ENCODE peak calls at places on chromosome 5, in seven cellular contexts. F is epithelial cell of esophagus, D is endothelial cell of umbilical vein, R is suprapubic skin, I is heart right ventricle, C is mesothelial cell of epicardium, H is MCF 10A. Y is an unnamed sample.
A peak's percentile ranks its signal among the peaks of the same experiment; 100 is the strongest.

GRCh38 chr5:169009171-169009570 is 291.8 kb downstream of the SLIT3 start:
- DNase-seq in F (peak; percentile 16), D (no peak), I (no peak), R (no peak), C (no peak), H (no peak), Y (no peak)

GRCh38 chr5:40436535-40437237 is 243.0 kb upstream of the PTGER4 start:
- DNase-seq in C (no peak), F (no peak), H (no peak), R (no peak), I (no peak), D (no peak), Y (no peak)

GRCh38 chr5:2863675-2864433 is 112.4 kb upstream of the IRX2 start:
- DNase-seq in C (no peak), R (no peak), D (no peak), F (no peak), H (no peak), I (no peak), Y (no peak)

GRCh38 chr5:140855772-140856674 is at the start of gene PCDHA10:
- DNase-seq in D (peak; percentile 35), I (no peak), H (peak; percentile 26), F (no peak), R (no peak), C (no peak), Y (no peak)

GRCh38 chr5:156119692-156120091 is 207.3 kb upstream of the SGCD start:
- DNase-seq in H (no peak), D (no peak), R (no peak), F (no peak), I (no peak), C (no peak), Y (no peak)

GRCh38 chr5:144691936-144692335 is 521.3 kb downstream of the KCTD16 start:
- DNase-seq in I (no peak), C (no peak), F (no peak), R (no peak), H (no peak), D (no peak), Y (no peak)

GRCh38 chr5:10594591-10595210 is 30.8 kb downstream of the ANKRD33B start:
- DNase-seq in C (no peak), F (peak; percentile 19), H (no peak), I (no peak), R (no peak), D (no peak), Y (no peak)

GRCh38 chr5:176837707-176838115 is 27.4 kb downstream of the UNC5A start:
- DNase-seq in H (peak; percentile 94), D (peak; percentile 73), F (peak; percentile 89), R (peak; percentile 80), C (peak; percentile 94), I (peak; percentile 90), Y (peak; percentile 14)

GRCh38 chr5:104569621-104570020 is 1007.0 kb upstream of the NUDT12 start:
- DNase-seq in C (no peak), D (no peak), R (no peak), H (no peak), I (no peak), F (peak; percentile 1), Y (no peak)

GRCh38 chr5:32542216-32543059 is 42.9 kb upstream of the SUB1 start:
- DNase-seq in F (peak; percentile 64), I (no peak), C (no peak), D (no peak), H (peak; percentile 60), R (no peak), Y (no peak)

GRCh38 chr5:40481226-40481625 is 198.5 kb upstream of the PTGER4 start:
- DNase-seq in F (peak; percentile 80), D (no peak), C (no peak), I (no peak), R (no peak), H (peak; percentile 34), Y (no peak)

GRCh38 chr5:73204302-73204701 is 31.3 kb downstream of the TMEM174 start:
- DNase-seq in D (no peak), R (no peak), C (no peak), H (no peak), F (no peak), I (no peak), Y (no peak)

GRCh38 chr5:10857333-10857723 is 96.3 kb upstream of the DAP start:
- DNase-seq in C (no peak), H (no peak), D (no peak), F (no peak), R (no peak), I (no peak), Y (no peak)

GRCh38 chr5:31393126-31393525 is 138.8 kb downstream of the DROSHA start:
- DNase-seq in H (no peak), R (no peak), I (no peak), C (no peak), F (peak; percentile 17), D (no peak), Y (no peak)

GRCh38 chr5:142717582-142718215 is 31.8 kb upstream of the FGF1 start:
- DNase-seq in H (peak; percentile 72), F (peak; percentile 70), R (no peak), D (peak; percentile 76), I (no peak), C (no peak), Y (no peak)

GRCh38 chr5:107467137-107467932 is 203.4 kb downstream of the EFNA5 start:
- DNase-seq in H (no peak), C (no peak), D (peak; percentile 95), I (no peak), R (no peak), F (peak; percentile 54), Y (no peak)

GRCh38 chr5:68460147-68460760 is 244.7 kb downstream of the PIK3R1 start:
- DNase-seq in D (peak; percentile 76), C (no peak), I (no peak), R (no peak), F (peak; percentile 73), H (peak; percentile 67), Y (no peak)

GRCh38 chr5:175082866-175083590 is 358.6 kb downstream of the MSX2 start:
- DNase-seq in H (no peak), C (no peak), F (no peak), D (no peak), R (no peak), I (no peak), Y (no peak)
- TF ChIP-seq CTCF in H (no peak), C (no peak), F (no peak), D (no peak), R (no peak), I (no peak), Y (no peak)

GRCh38 chr5:163473613-163474243 is 13.3 kb downstream of the HMMR start:
- DNase-seq in R (no peak), I (no peak), C (no peak), F (peak; percentile 28), H (peak; percentile 46), D (peak; percentile 18), Y (no peak)
- TF ChIP-seq CTCF in R (no peak), I (no peak), C (peak; percentile 28), F (no peak), H (peak; percentile 42), D (no peak), Y (no peak)

GRCh38 chr5:139560752-139561654 is at the start of gene UBE2D2:
- DNase-seq in I (peak; percentile 99), H (peak; percentile 98), C (peak; percentile 97), D (peak; percentile 97), R (peak; percentile 96), F (peak; percentile 99), Y (peak; percentile 86)
- TF ChIP-seq CTCF in I (no peak), H (no peak), C (no peak), D (no peak), R (no peak), F (no peak), Y (no peak)

DNA sequence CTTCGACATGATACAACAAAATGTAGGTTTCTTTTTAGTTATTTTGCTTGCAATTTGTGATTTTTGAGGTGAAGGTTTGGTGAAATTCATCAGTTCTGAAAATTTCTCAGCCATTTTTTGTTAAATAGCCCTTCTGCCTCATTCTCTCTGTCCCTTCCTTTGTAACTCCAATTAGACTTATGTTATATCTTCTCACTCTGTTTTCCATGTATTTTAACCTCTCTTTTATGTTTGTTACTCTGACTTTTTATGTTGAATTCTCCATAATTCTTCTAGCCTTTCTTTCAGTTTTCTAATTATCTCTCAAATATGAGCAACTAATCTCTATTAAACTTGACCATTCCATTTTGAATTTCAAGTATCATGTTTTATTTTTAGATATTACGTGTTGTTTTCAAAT is 172.2 kb upstream of the VCAN start:
- DNase-seq in C (no peak), H (no peak), F (no peak), I (no peak), R (no peak), D (no peak), Y (no peak)
- TF ChIP-seq CTCF in C (no peak), H (no peak), F (no peak), I (no peak), R (no peak), D (no peak), Y (no peak)

DNA sequence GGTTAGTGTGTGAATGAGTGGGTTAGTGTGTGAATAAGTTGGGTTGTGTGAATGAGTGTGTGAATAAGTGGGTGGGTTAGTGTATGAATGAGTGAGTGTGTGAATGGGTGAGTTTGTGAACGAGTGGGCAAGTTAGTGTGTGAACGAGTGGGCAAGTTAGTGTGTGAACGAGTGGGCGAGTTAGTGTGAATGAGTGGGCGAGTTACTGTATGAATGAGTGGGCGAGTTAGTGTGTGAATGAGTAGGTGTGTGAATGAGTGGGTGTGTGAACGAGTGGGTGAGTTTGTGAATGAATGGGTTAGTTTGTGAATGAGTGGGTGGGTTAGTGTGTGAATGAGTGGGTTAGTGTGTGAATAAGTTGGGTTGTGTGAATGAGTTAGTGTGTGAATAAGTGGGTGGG is 34.7 kb downstream of the NKD2 start:
- DNase-seq in H (no peak), I (no peak), C (no peak), F (no peak), R (no peak), D (no peak), Y (no peak)
- TF ChIP-seq CTCF in H (no peak), I (no peak), C (no peak), F (no peak), R (no peak), D (no peak), Y (no peak)

Y was measured in AG04449.